ENCODE peak calls at places on chromosomes 2 and 18, in eight cellular contexts. V is CD8-positive, alpha-beta T cell; F is testis; U is cardiac muscle cell; I is Karpas-422; W is OCI-LY7; O is ascending aorta; T is colonic mucosa. J is an unnamed sample.

GRCh38 chr2:238914648-238915015 is 66.7 kb downstream of the TWIST2 start:
- DNase-seq in V (no peak), F (no peak), U (no peak), I (no peak), W (no peak), O (no peak), T (no peak), J (peak; percentile 3)

GRCh38 chr2:229057997-229058553 is 213.0 kb downstream of the PID1 start:
- DNase-seq in V (no peak), F (no peak), U (no peak), I (no peak), W (no peak), O (no peak), T (no peak), J (no peak)

GRCh38 chr2:109244750-109245382 is 115.9 kb downstream of the SH3RF3 start:
- DNase-seq in V (peak; percentile 23), F (peak; percentile 48), U (no peak), I (no peak), W (no peak), O (peak; percentile 63), T (no peak), J (no peak)

GRCh38 chr2:6452702-6453481 is 412.8 kb downstream of the CMPK2 start:
- DNase-seq in V (no peak), F (no peak), U (no peak), I (peak; percentile 82), W (peak; percentile 28), O (no peak), T (no peak), J (no peak)

GRCh38 chr2:100820346-100821254 is 661 bp downstream of the NPAS2 start:
- DNase-seq in V (no peak), F (no peak), U (no peak), I (no peak), W (no peak), O (no peak), T (peak; percentile 54), J (no peak)

GRCh38 chr2:157872791-157873190 is 3.3 kb downstream of the ACVR1 start:
- DNase-seq in V (no peak), F (no peak), U (no peak), I (no peak), W (no peak), O (no peak), T (no peak), J (no peak)

GRCh38 chr2:198763793-198764192 is 693.9 kb downstream of the SATB2 start:
- DNase-seq in V (no peak), F (no peak), U (no peak), I (no peak), W (no peak), O (no peak), T (no peak), J (no peak)

GRCh38 chr2:38010995-38011394 is 65.0 kb downstream of the CYP1B1 start:
- DNase-seq in V (no peak), F (no peak), U (no peak), I (no peak), W (no peak), O (no peak), T (no peak), J (no peak)

GRCh38 chr2:168698959-168699358 is 103.5 kb upstream of the NOSTRIN start:
- DNase-seq in V (no peak), F (no peak), U (no peak), I (no peak), W (no peak), O (no peak), T (no peak), J (no peak)

GRCh38 chr18:50274044-50274442 is 7.3 kb downstream of the MBD1 start:
- DNase-seq in V (no peak), F (no peak), U (no peak), I (no peak), W (no peak), O (no peak), T (no peak), J (no peak)

GRCh38 chr2:95053543-95053942 is 28.0 kb downstream of the MAL start:
- DNase-seq in V (no peak), F (no peak), U (no peak), I (peak; percentile 62), W (no peak), O (no peak), T (no peak), J (no peak)

GRCh38 chr2:120568975-120569268 is 166.7 kb upstream of the GLI2 start:
- DNase-seq in V (no peak), F (no peak), U (no peak), I (no peak), W (no peak), O (no peak), T (no peak), J (no peak)

GRCh38 chr2:109558076-109558882 is 55.5 kb downstream of the SEPTIN10 start:
- DNase-seq in V (no peak), F (no peak), U (no peak), I (no peak), W (no peak), O (peak; percentile 69), T (peak; percentile 39), J (peak; percentile 83)

GRCh38 chr2:213225866-213226265 is 58.4 kb upstream of the SPAG16 start:
- DNase-seq in V (no peak), F (no peak), U (no peak), I (no peak), W (no peak), O (no peak), T (no peak), J (no peak)

GRCh38 chr2:133957724-133958123 is 296.1 kb upstream of the MGAT5 start:
- DNase-seq in V (no peak), F (no peak), U (no peak), I (no peak), W (no peak), O (no peak), T (no peak), J (no peak)

DNA sequence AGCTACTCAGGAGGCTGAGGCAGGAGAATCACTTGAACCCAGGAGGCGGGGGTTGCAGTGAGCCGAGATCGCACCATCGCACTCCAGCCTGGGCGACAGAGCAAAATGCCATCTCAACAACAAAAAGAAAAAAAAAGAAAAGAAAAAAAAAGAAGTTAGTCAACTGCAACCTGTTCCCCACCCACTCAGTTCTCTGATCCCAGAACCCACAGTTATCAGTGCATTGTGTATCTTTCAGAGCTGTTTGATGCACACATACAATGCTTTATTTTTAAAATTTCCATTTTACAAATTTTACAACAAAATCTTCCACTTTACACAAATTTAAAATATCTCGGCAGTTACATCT is 14.0 kb downstream of the RNU2-63P start:
- DNase-seq in V (no peak), F (no peak), U (no peak), I (no peak), W (no peak), O (no peak), T (no peak), J (no peak)
- H3K4me1 ChIP-seq in V (no peaks in the 10 kb centered on the region), F (no peaks in the 10 kb centered on the region), U (no peaks in the 10 kb centered on the region), I (peaks cover 8% of the 10 kb centered on the region), W (peaks cover 6% of the 10 kb centered on the region), O (no peaks in the 10 kb centered on the region), T (no peaks in the 10 kb centered on the region), J (no peaks in the 10 kb centered on the region)

GRCh38 chr18:80136679-80137078 is 27.6 kb downstream of the ADNP2 start:
- DNase-seq in V (no peak), F (no peak), U (no peak), I (no peak), W (no peak), O (no peak), T (no peak), J (no peak)

GRCh38 chr18:80137976-80138375 is 28.9 kb downstream of the ADNP2 start:
- DNase-seq in V (no peak), F (no peak), U (no peak), I (no peak), W (no peak), O (no peak), T (no peak), J (no peak)

GRCh38 chr18:80143876-80144275 is 34.8 kb downstream of the ADNP2 start:
- DNase-seq in V (no peak), F (no peak), U (no peak), I (no peak), W (no peak), O (no peak), T (no peak), J (no peak)

GRCh38 chr18:80137137-80137536 is 28.1 kb downstream of the ADNP2 start:
- DNase-seq in V (no peak), F (no peak), U (no peak), I (no peak), W (no peak), O (no peak), T (no peak), J (no peak)

GRCh38 chr18:80140455-80140985 is 31.5 kb downstream of the ADNP2 start:
- DNase-seq in V (no peak), F (no peak), U (no peak), I (no peak), W (no peak), O (no peak), T (no peak), J (no peak)
- H3K4me3 ChIP-seq in V (no peak overlapping the region), F (no peak overlapping the region), U (no peak overlapping the region), I (no peak overlapping the region), W (no peak overlapping the region), O (no peak overlapping the region), T (no peak overlapping the region), J (no peak overlapping the region)

GRCh38 chr2:47073641-47074040 is 81.5 kb downstream of the STPG4 start:
- DNase-seq in V (no peak), F (no peak), U (no peak), I (no peak), W (no peak), O (no peak), T (peak; percentile 81), J (no peak)
- H3K4me1 ChIP-seq in V (peaks cover 33% of the 10 kb centered on the region), F (peaks cover 53% of the 10 kb centered on the region), U (peaks cover 23% of the 10 kb centered on the region), I (peaks cover 20% of the 10 kb centered on the region), W (peaks cover 20% of the 10 kb centered on the region), O (peaks cover 35% of the 10 kb centered on the region), T (peaks cover 40% of the 10 kb centered on the region), J (peaks cover 43% of the 10 kb centered on the region)

GRCh38 chr18:58639751-58640427 is 11.0 kb upstream of the ALPK2 start:
- DNase-seq in V (no peak), F (no peak), U (no peak), I (no peak), W (no peak), O (no peak), T (no peak), J (no peak)

GRCh38 chr18:58638446-58638845 is 9.6 kb upstream of the ALPK2 start:
- DNase-seq in V (no peak), F (no peak), U (no peak), I (peak; percentile 49), W (peak; percentile 25), O (no peak), T (no peak), J (no peak)

GRCh38 chr18:58640891-58641610 is 12.2 kb upstream of the ALPK2 start:
- DNase-seq in V (no peak), F (no peak), U (no peak), I (no peak), W (no peak), O (no peak), T (no peak), J (no peak)

GRCh38 chr18:58640428-58640805 is 11.5 kb upstream of the ALPK2 start:
- DNase-seq in V (no peak), F (no peak), U (no peak), I (no peak), W (no peak), O (no peak), T (no peak), J (no peak)

DNA sequence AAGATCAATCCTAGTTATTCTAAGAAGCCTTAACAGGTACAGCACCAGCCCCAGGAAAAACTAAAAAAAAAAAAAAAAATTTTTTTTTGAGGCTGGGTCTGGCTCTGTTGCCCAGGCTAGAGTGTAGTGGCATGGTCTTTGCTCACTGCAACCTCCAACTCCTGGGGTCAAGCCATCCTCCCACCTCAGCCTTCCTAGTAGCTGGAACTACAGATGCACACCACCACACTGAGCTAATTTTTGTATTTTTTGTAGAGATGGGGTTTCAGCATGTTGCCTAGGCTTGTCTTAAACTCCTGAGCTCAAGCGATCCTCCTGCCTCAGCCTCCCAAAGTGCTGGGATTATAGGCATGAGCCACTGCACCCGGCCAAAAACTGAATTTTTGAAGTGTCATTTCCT is 10.3 kb upstream of the ALPK2 start:
- DNase-seq in V (no peak), F (no peak), U (no peak), I (no peak), W (no peak), O (no peak), T (no peak), J (no peak)
- H3K4me3 ChIP-seq in V (no peak overlapping the region), F (no peak overlapping the region), U (no peak overlapping the region), I (no peak overlapping the region), W (no peak overlapping the region), O (no peak overlapping the region), T (no peak overlapping the region), J (no peak overlapping the region)

J was measured in body of pancreas.